ENCODE peak calls at places on chromosome 16, in nine cellular contexts. F is colonic mucosa; O is dorsolateral prefrontal cortex; L is endothelial cell; D is stimulated activated CD4-positive, alpha-beta T cell treated with anti-CD3 and anti-CD28 coated beads, Interleukin-15, amount 100 ng/mL, for 24 hours; C is iPS DF 6.9; B is NCI-H2227 treated with DMSO at 0.1 percent for 48 hours; R is NCI-H2171 treated with DMSO at 0.1 percent for 48 hours; A is fibroblast of mammary gland. N is an unnamed sample.

GRCh38 chr16:67158637-67159600 is 790 bp downstream of the TRADD start:
- DNase-seq in F (peak; percentile 76), O (no peak), L (no peak), D (peak; percentile 88), C (no peak), B (no peak), R (peak; percentile 32), A (no peak), N (no peak)

GRCh38 chr16:12314786-12315185 is 338.3 kb downstream of the SNX29 start:
- DNase-seq in F (no peak), O (no peak), L (no peak), D (no peak), C (no peak), B (no peak), R (no peak), A (no peak), N (no peak)

GRCh38 chr16:26204138-26204537 is 512.4 kb downstream of the HS3ST4 start:
- DNase-seq in F (no peak), O (no peak), L (no peak), D (no peak), C (no peak), B (no peak), R (no peak), A (no peak), N (no peak)

GRCh38 chr16:82580293-82580900 is 46.4 kb upstream of the CDH13 start:
- DNase-seq in F (peak; percentile 27), O (peak; percentile 68), L (peak; percentile 21), D (no peak), C (no peak), B (no peak), R (peak; percentile 72), A (peak; percentile 18), N (no peak)

GRCh38 chr16:3099732-3100499 is 822 bp upstream of the ZSCAN10 start:
- DNase-seq in F (peak; percentile 97), O (peak; percentile 60), L (peak; percentile 96), D (peak; percentile 97), C (no peak), B (peak; percentile 83), R (peak; percentile 88), A (peak; percentile 81), N (peak; percentile 98)

GRCh38 chr16:8861563-8862308 is 7.1 kb downstream of the CARHSP1 start:
- DNase-seq in F (no peak), O (no peak), L (no peak), D (no peak), C (no peak), B (no peak), R (peak; percentile 51), A (no peak), N (no peak)

GRCh38 chr16:75108792-75109731 is 7.5 kb downstream of the LDHD start:
- DNase-seq in F (peak; percentile 77), O (peak; percentile 67), L (no peak), D (peak; percentile 90), C (no peak), B (no peak), R (no peak), A (peak; percentile 95), N (no peak)

GRCh38 chr16:88760424-88761142 is 24.4 kb downstream of the PIEZO1 start:
- DNase-seq in F (peak; percentile 77), O (no peak), L (no peak), D (no peak), C (no peak), B (no peak), R (no peak), A (no peak), N (no peak)

GRCh38 chr16:78402797-78403196 is 303.3 kb downstream of the WWOX start:
- DNase-seq in F (no peak), O (no peak), L (no peak), D (no peak), C (no peak), B (no peak), R (no peak), A (no peak), N (no peak)

GRCh38 chr16:27230562-27230991 is 27.3 kb downstream of the KDM8 start:
- DNase-seq in F (peak; percentile 91), O (no peak), L (no peak), D (peak; percentile 74), C (no peak), B (no peak), R (no peak), A (no peak), N (no peak)

GRCh38 chr16:11128211-11129123 is 127.5 kb downstream of the SOCS1 start:
- DNase-seq in F (no peak), O (no peak), L (no peak), D (no peak), C (no peak), B (no peak), R (no peak), A (peak; percentile 84), N (no peak)

GRCh38 chr16:30903596-30903995 is 7.2 kb downstream of the CTF1 start:
- DNase-seq in F (no peak), O (no peak), L (peak; percentile 54), D (no peak), C (no peak), B (no peak), R (no peak), A (peak; percentile 32), N (no peak)